ENCODE peak calls at places on chromosomes 2 and 18, in six cellular contexts. One of them, this sample, is unnamed.

GRCh38 chr2:142483653-142484052 is 352.8 kb upstream of the LRP1B start:
- DNase-seq in colonic mucosa: no peak
- DNase-seq in PC-9: no peak
- DNase-seq in suprapubic skin: no peak
- DNase-seq in ovary: no peak
- DNase-seq in left ventricle myocardium inferior: no peak
- DNase-seq in this sample: no peak

GRCh38 chr2:168120310-168120709 is 127.1 kb downstream of the STK39 start:
- DNase-seq in PC-9: no peak
- DNase-seq in ovary: no peak
- DNase-seq in colonic mucosa: no peak
- DNase-seq in suprapubic skin: no peak
- DNase-seq in left ventricle myocardium inferior: no peak
- DNase-seq in this sample: no peak

GRCh38 chr2:196750977-196751631 is 48.4 kb downstream of the GTF3C3 start:
- DNase-seq in PC-9: peak; percentile 1
- DNase-seq in ovary: peak; percentile 17
- DNase-seq in suprapubic skin: no peak
- DNase-seq in left ventricle myocardium inferior: peak; percentile 43
- DNase-seq in colonic mucosa: peak; percentile 67
- DNase-seq in this sample: peak; percentile 81

GRCh38 chr2:31967790-31968189 is 43.0 kb downstream of the MEMO1 start:
- DNase-seq in suprapubic skin: no peak
- DNase-seq in colonic mucosa: no peak
- DNase-seq in ovary: no peak
- DNase-seq in PC-9: no peak
- DNase-seq in left ventricle myocardium inferior: no peak
- DNase-seq in this sample: no peak

GRCh38 chr18:31162419-31162793 is 250 bp downstream of the DSC1 start:
- DNase-seq in ovary: no peak
- DNase-seq in left ventricle myocardium inferior: no peak
- DNase-seq in suprapubic skin: no peak
- DNase-seq in colonic mucosa: no peak
- DNase-seq in PC-9: no peak
- DNase-seq in this sample: no peak

GRCh38 chr2:101728865-101729264 is 31.4 kb downstream of the MAP4K4 start:
- DNase-seq in ovary: no peak
- DNase-seq in left ventricle myocardium inferior: no peak
- DNase-seq in PC-9: no peak
- DNase-seq in colonic mucosa: no peak
- DNase-seq in suprapubic skin: no peak
- DNase-seq in this sample: no peak

GRCh38 chr2:118667964-118668363 is 179.5 kb downstream of the EN1 start:
- DNase-seq in suprapubic skin: no peak
- DNase-seq in ovary: no peak
- DNase-seq in left ventricle myocardium inferior: no peak
- DNase-seq in colonic mucosa: no peak
- DNase-seq in PC-9: no peak
- DNase-seq in this sample: no peak

GRCh38 chr2:10397878-10398277 is 50.2 kb downstream of the ODC1 start:
- DNase-seq in colonic mucosa: no peak
- DNase-seq in suprapubic skin: no peak
- DNase-seq in ovary: no peak
- DNase-seq in PC-9: no peak
- DNase-seq in left ventricle myocardium inferior: no peak
- DNase-seq in this sample: no peak

GRCh38 chr18:45619062-45619825 is 4.0 kb downstream of the SLC14A2 start:
- DNase-seq in left ventricle myocardium inferior: peak; percentile 60
- DNase-seq in PC-9: no peak
- DNase-seq in ovary: no peak
- DNase-seq in colonic mucosa: peak; percentile 27
- DNase-seq in suprapubic skin: peak; percentile 71
- DNase-seq in this sample: no peak

GRCh38 chr2:35783723-35784122 is 571.9 kb upstream of the CRIM1 start:
- DNase-seq in suprapubic skin: no peak
- DNase-seq in colonic mucosa: no peak
- DNase-seq in PC-9: peak; percentile 20
- DNase-seq in left ventricle myocardium inferior: no peak
- DNase-seq in ovary: no peak
- DNase-seq in this sample: no peak

GRCh38 chr18:55232506-55232905 is 273.2 kb upstream of the CCDC68 start:
- DNase-seq in suprapubic skin: no peak
- DNase-seq in ovary: no peak
- DNase-seq in PC-9: no peak
- DNase-seq in left ventricle myocardium inferior: no peak
- DNase-seq in colonic mucosa: no peak
- DNase-seq in this sample: no peak

GRCh38 chr18:22695674-22696073 is 237.5 kb upstream of the RBBP8 start:
- DNase-seq in suprapubic skin: no peak
- DNase-seq in colonic mucosa: no peak
- DNase-seq in ovary: no peak
- DNase-seq in left ventricle myocardium inferior: no peak
- DNase-seq in PC-9: no peak
- DNase-seq in this sample: no peak

GRCh38 chr2:216936954-216937357 is 77.1 kb upstream of the TNP1 start:
- DNase-seq in PC-9: peak; percentile 8
- DNase-seq in suprapubic skin: peak; percentile 70
- DNase-seq in colonic mucosa: no peak
- DNase-seq in left ventricle myocardium inferior: peak; percentile 49
- DNase-seq in ovary: peak; percentile 21
- DNase-seq in this sample: no peak

GRCh38 chr18:8607776-8608682 is 1.2 kb upstream of the RAB12 start:
- DNase-seq in left ventricle myocardium inferior: no peak
- DNase-seq in colonic mucosa: no peak
- DNase-seq in ovary: peak; percentile 36
- DNase-seq in PC-9: no peak
- DNase-seq in suprapubic skin: no peak
- DNase-seq in this sample: no peak

GRCh38 chr2:173997269-173997668 is 32.1 kb upstream of the SP3 start:
- DNase-seq in left ventricle myocardium inferior: peak; percentile 80
- DNase-seq in PC-9: no peak
- DNase-seq in colonic mucosa: peak; percentile 64
- DNase-seq in ovary: peak; percentile 68
- DNase-seq in suprapubic skin: peak; percentile 93
- DNase-seq in this sample: peak; percentile 81

GRCh38 chr2:94725543-94725942 is 145.7 kb upstream of the TEKT4 start:
- DNase-seq in colonic mucosa: no peak
- DNase-seq in ovary: no peak
- DNase-seq in left ventricle myocardium inferior: no peak
- DNase-seq in PC-9: no peak
- DNase-seq in suprapubic skin: no peak
- DNase-seq in this sample: no peak

GRCh38 chr2:105330681-105331375 is 1.3 kb upstream of the TGFBRAP1 start:
- DNase-seq in left ventricle myocardium inferior: no peak
- DNase-seq in suprapubic skin: no peak
- DNase-seq in PC-9: peak; percentile 57
- DNase-seq in ovary: no peak
- DNase-seq in colonic mucosa: peak; percentile 24
- DNase-seq in this sample: no peak

GRCh38 chr2:180077295-180077906 is 70.3 kb upstream of the CWC22 start:
- DNase-seq in ovary: no peak
- DNase-seq in left ventricle myocardium inferior: no peak
- DNase-seq in suprapubic skin: no peak
- DNase-seq in colonic mucosa: no peak
- DNase-seq in PC-9: no peak
- DNase-seq in this sample: no peak

GRCh38 chr2:143177081-143177786 is 48.0 kb downstream of the ARHGAP15 start:
- DNase-seq in ovary: no peak
- DNase-seq in left ventricle myocardium inferior: no peak
- DNase-seq in suprapubic skin: no peak
- DNase-seq in colonic mucosa: no peak
- DNase-seq in PC-9: no peak
- DNase-seq in this sample: no peak

GRCh38 chr2:230931556-230932231 is 6.7 kb upstream of the GPR55 start:
- DNase-seq in PC-9: no peak
- DNase-seq in colonic mucosa: no peak
- DNase-seq in suprapubic skin: peak; percentile 48
- DNase-seq in left ventricle myocardium inferior: no peak
- DNase-seq in ovary: no peak
- DNase-seq in this sample: no peak

GRCh38 chr18:10057808-10058791 is 144.3 kb downstream of the VAPA start:
- DNase-seq in colonic mucosa: no peak
- DNase-seq in left ventricle myocardium inferior: no peak
- DNase-seq in suprapubic skin: no peak
- DNase-seq in ovary: no peak
- DNase-seq in PC-9: no peak
- DNase-seq in this sample: no peak

GRCh38 chr2:219836647-219837177 is 209.3 kb downstream of the SLC4A3 start:
- DNase-seq in left ventricle myocardium inferior: no peak
- DNase-seq in suprapubic skin: no peak
- DNase-seq in ovary: no peak
- DNase-seq in colonic mucosa: no peak
- DNase-seq in PC-9: peak; percentile 3
- DNase-seq in this sample: no peak

GRCh38 chr18:22136395-22136794 is 33.0 kb upstream of the GATA6 start:
- DNase-seq in ovary: no peak
- DNase-seq in PC-9: no peak
- DNase-seq in colonic mucosa: peak; percentile 29
- DNase-seq in suprapubic skin: no peak
- DNase-seq in left ventricle myocardium inferior: no peak
- DNase-seq in this sample: no peak

DNA sequence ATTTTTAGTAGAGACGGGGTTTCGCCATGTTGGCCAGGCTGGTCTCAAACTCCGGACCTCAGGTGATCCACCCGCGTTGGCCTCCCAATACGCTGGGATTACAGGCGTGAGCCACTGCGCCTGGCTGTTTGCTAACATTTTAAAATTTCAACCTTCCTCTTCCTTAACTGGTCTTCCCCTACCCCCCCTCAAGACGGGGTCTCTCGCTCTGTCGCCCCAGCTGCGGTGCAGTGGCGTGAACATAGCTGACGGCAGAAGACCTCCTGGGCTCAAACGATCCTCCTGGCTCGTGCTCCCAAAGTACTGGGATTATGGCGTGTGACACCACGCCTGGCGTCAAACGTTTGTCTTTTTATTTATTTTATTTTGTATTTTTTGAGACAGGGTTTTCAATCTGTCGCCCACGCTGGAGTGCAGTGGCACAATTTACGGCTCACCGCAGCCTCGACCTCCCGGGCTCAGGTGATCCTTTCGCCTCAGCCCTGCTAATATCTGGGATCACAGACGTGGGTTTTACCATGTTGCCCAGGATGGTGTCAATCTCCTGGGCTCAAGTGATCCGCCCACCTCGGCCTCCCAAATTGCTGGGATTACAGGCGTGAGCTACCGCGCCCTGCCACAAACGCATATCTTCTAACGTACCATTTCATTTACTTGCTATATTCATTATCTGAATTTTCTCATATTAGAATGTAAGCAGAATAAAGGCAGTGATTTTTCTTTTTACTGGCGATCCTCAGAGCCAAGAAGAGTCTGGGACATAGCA is 984 bp upstream of the MSH2 start:
- DNase-seq in ovary: no peak
- DNase-seq in left ventricle myocardium inferior: no peak
- DNase-seq in suprapubic skin: no peak
- DNase-seq in PC-9: no peak
- DNase-seq in colonic mucosa: no peak
- DNase-seq in this sample: no peak
- H3K27ac ChIP-seq in ovary: no peak overlapping the region
- H3K27ac ChIP-seq in left ventricle myocardium inferior: peak overlapping the region; percentile 75
- H3K27ac ChIP-seq in suprapubic skin: no peak overlapping the region
- H3K27ac ChIP-seq in PC-9: peak overlapping the region; percentile 34
- H3K27ac ChIP-seq in colonic mucosa: peak overlapping the region; percentile 50
- H3K27ac ChIP-seq in this sample: no peak overlapping the region

DNA sequence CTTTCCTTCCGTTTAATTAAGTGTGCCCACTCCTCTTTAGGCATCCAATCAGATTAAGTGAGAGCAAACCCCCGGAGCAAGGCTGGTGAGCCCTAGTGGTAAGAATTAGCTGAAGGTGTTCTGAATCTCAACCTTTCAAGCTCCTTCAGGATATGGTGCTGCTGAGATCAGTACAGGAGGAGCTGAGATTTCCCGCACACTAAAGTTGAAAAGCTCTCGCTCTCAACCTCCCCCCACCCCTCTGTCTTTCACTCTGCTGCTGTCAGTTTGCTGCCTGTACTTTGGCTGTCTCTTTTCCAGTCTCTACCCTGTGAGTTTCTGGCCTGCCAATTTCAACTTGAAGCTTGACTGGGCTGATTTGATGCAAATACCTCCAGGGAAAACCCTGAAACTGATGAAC is 15.7 kb downstream of the ZEB2 start:
- DNase-seq in suprapubic skin: no peak
- DNase-seq in ovary: no peak
- DNase-seq in colonic mucosa: no peak
- DNase-seq in left ventricle myocardium inferior: no peak
- DNase-seq in PC-9: no peak
- DNase-seq in this sample: no peak
- H3K4me1 ChIP-seq in suprapubic skin: peaks cover 38% of the 10 kb centered on the region
- H3K4me1 ChIP-seq in ovary: peaks cover 23% of the 10 kb centered on the region
- H3K4me1 ChIP-seq in colonic mucosa: no peaks in the 10 kb centered on the region
- H3K4me1 ChIP-seq in left ventricle myocardium inferior: peaks cover 82% of the 10 kb centered on the region
- H3K4me1 ChIP-seq in PC-9: no peaks in the 10 kb centered on the region
- H3K4me1 ChIP-seq in this sample: peaks cover 7% of the 10 kb centered on the region

DNA sequence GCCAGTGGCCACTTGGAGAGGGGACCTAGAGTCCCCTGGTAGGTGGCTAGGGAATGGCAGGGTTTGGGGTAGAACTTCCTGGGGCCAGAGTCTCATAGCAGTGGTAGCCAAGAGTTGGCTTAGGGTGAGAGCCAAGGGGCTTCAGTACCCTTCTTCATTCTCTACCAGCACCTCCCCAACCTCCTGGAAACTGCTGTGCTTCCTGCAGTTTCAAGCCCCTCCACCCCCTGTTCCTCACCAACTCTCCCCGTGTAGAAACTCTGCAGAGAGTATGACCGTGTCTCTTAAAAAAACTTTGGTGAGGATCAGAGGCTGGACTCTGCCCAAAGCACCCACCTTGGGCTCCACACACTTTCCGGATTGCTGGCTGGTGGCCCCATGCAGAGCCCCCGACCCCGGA is 159.6 kb downstream of the MSH2 start:
- DNase-seq in PC-9: no peak
- DNase-seq in suprapubic skin: no peak
- DNase-seq in colonic mucosa: no peak
- DNase-seq in ovary: no peak
- DNase-seq in left ventricle myocardium inferior: no peak
- DNase-seq in this sample: no peak
- H3K36me3 ChIP-seq in PC-9: no peaks in the 10 kb centered on the region
- H3K36me3 ChIP-seq in suprapubic skin: no peaks in the 10 kb centered on the region
- H3K36me3 ChIP-seq in colonic mucosa: no peaks in the 10 kb centered on the region
- H3K36me3 ChIP-seq in ovary: no peaks in the 10 kb centered on the region
- H3K36me3 ChIP-seq in left ventricle myocardium inferior: no peaks in the 10 kb centered on the region
- H3K36me3 ChIP-seq in this sample: no peaks in the 10 kb centered on the region

GRCh38 chr2:54435827-54436226 is 20.3 kb upstream of the SPTBN1 start:
- DNase-seq in left ventricle myocardium inferior: no peak
- DNase-seq in PC-9: no peak
- DNase-seq in suprapubic skin: no peak
- DNase-seq in ovary: no peak
- DNase-seq in colonic mucosa: no peak
- DNase-seq in this sample: no peak
- H3K27ac ChIP-seq in left ventricle myocardium inferior: peak overlapping the region; percentile 72
- H3K27ac ChIP-seq in PC-9: no peak overlapping the region
- H3K27ac ChIP-seq in suprapubic skin: no peak overlapping the region
- H3K27ac ChIP-seq in ovary: no peak overlapping the region
- H3K27ac ChIP-seq in colonic mucosa: no peak overlapping the region
- H3K27ac ChIP-seq in this sample: no peak overlapping the region

GRCh38 chr2:30368258-30368657 is 78.8 kb upstream of the LCLAT1 start:
- DNase-seq in PC-9: no peak
- DNase-seq in ovary: peak; percentile 32
- DNase-seq in suprapubic skin: no peak
- DNase-seq in left ventricle myocardium inferior: no peak
- DNase-seq in colonic mucosa: no peak
- DNase-seq in this sample: no peak
- H3K4me1 ChIP-seq in PC-9: peaks cover 11% of the 10 kb centered on the region
- H3K4me1 ChIP-seq in ovary: peaks cover 3% of the 10 kb centered on the region
- H3K4me1 ChIP-seq in suprapubic skin: peaks cover 4% of the 10 kb centered on the region
- H3K4me1 ChIP-seq in left ventricle myocardium inferior: peaks cover 23% of the 10 kb centered on the region
- H3K4me1 ChIP-seq in colonic mucosa: no peaks in the 10 kb centered on the region
- H3K4me1 ChIP-seq in this sample: peaks cover 2% of the 10 kb centered on the region

This sample was measured in aorta.